ENCODE peak calls at places on chromosome 4, in ten cellular contexts. One of them, this sample, is unnamed.

GRCh38 chr4:23828779-23829178 is 61.1 kb downstream of the PPARGC1A start:
- DNase-seq in sciatic nerve: no peak
- DNase-seq in Right ventricle myocardium superior: no peak
- DNase-seq in EL: no peak
- DNase-seq in GM03348: no peak
- DNase-seq in NCI-H748 treated with DMSO at 0.1 percent for 48 hours: no peak
- DNase-seq in ELR: no peak
- DNase-seq in AG10803: no peak
- DNase-seq in endodermal cell: no peak
- DNase-seq in NCI-H446 treated with DMSO at 0.1 percent for 48 hours: no peak
- DNase-seq in this sample: no peak

GRCh38 chr4:10381146-10381545 is 76.1 kb downstream of the ZNF518B start:
- DNase-seq in sciatic nerve: no peak
- DNase-seq in Right ventricle myocardium superior: no peak
- DNase-seq in EL: no peak
- DNase-seq in GM03348: no peak
- DNase-seq in NCI-H748 treated with DMSO at 0.1 percent for 48 hours: no peak
- DNase-seq in ELR: no peak
- DNase-seq in AG10803: no peak
- DNase-seq in endodermal cell: no peak
- DNase-seq in NCI-H446 treated with DMSO at 0.1 percent for 48 hours: no peak
- DNase-seq in this sample: no peak

GRCh38 chr4:89797117-89797516 is 39.8 kb downstream of the SNCA start:
- DNase-seq in sciatic nerve: no peak
- DNase-seq in Right ventricle myocardium superior: no peak
- DNase-seq in EL: peak; percentile 6
- DNase-seq in GM03348: peak; percentile 15
- DNase-seq in NCI-H748 treated with DMSO at 0.1 percent for 48 hours: no peak
- DNase-seq in ELR: peak; percentile 31
- DNase-seq in AG10803: peak; percentile 19
- DNase-seq in endodermal cell: no peak
- DNase-seq in NCI-H446 treated with DMSO at 0.1 percent for 48 hours: peak; percentile 37
- DNase-seq in this sample: peak; percentile 72

GRCh38 chr4:140052050-140052449 is 101.9 kb downstream of the MAML3 start:
- DNase-seq in sciatic nerve: peak; percentile 67
- DNase-seq in Right ventricle myocardium superior: peak; percentile 73
- DNase-seq in EL: peak; percentile 39
- DNase-seq in GM03348: peak; percentile 64
- DNase-seq in NCI-H748 treated with DMSO at 0.1 percent for 48 hours: no peak
- DNase-seq in ELR: peak; percentile 54
- DNase-seq in AG10803: peak; percentile 53
- DNase-seq in endodermal cell: peak; percentile 75
- DNase-seq in NCI-H446 treated with DMSO at 0.1 percent for 48 hours: no peak
- DNase-seq in this sample: no peak

GRCh38 chr4:163332526-163333405 is at the start of gene NPY1R:
- DNase-seq in sciatic nerve: peak; percentile 74
- DNase-seq in Right ventricle myocardium superior: peak; percentile 65
- DNase-seq in EL: peak; percentile 74
- DNase-seq in GM03348: peak; percentile 86
- DNase-seq in NCI-H748 treated with DMSO at 0.1 percent for 48 hours: peak; percentile 38
- DNase-seq in ELR: peak; percentile 76
- DNase-seq in AG10803: peak; percentile 77
- DNase-seq in endodermal cell: peak; percentile 93
- DNase-seq in NCI-H446 treated with DMSO at 0.1 percent for 48 hours: peak; percentile 26
- DNase-seq in this sample: peak; percentile 92

GRCh38 chr4:1039493-1040343 is 28.3 kb downstream of the FGFRL1 start:
- DNase-seq in sciatic nerve: no peak
- DNase-seq in Right ventricle myocardium superior: peak; percentile 31
- DNase-seq in EL: no peak
- DNase-seq in GM03348: peak; percentile 81
- DNase-seq in NCI-H748 treated with DMSO at 0.1 percent for 48 hours: no peak
- DNase-seq in ELR: no peak
- DNase-seq in AG10803: peak; percentile 40
- DNase-seq in endodermal cell: peak; percentile 87
- DNase-seq in NCI-H446 treated with DMSO at 0.1 percent for 48 hours: no peak
- DNase-seq in this sample: peak; percentile 77

GRCh38 chr4:72394264-72394663 is 174.8 kb downstream of the ADAMTS3 start:
- DNase-seq in sciatic nerve: no peak
- DNase-seq in Right ventricle myocardium superior: no peak
- DNase-seq in EL: no peak
- DNase-seq in GM03348: no peak
- DNase-seq in NCI-H748 treated with DMSO at 0.1 percent for 48 hours: no peak
- DNase-seq in ELR: no peak
- DNase-seq in AG10803: no peak
- DNase-seq in endodermal cell: no peak
- DNase-seq in NCI-H446 treated with DMSO at 0.1 percent for 48 hours: no peak
- DNase-seq in this sample: no peak

GRCh38 chr4:79364048-79364447 is 38.2 kb upstream of the NAA11 start:
- DNase-seq in sciatic nerve: no peak
- DNase-seq in Right ventricle myocardium superior: no peak
- DNase-seq in EL: no peak
- DNase-seq in GM03348: no peak
- DNase-seq in NCI-H748 treated with DMSO at 0.1 percent for 48 hours: no peak
- DNase-seq in ELR: no peak
- DNase-seq in AG10803: no peak
- DNase-seq in endodermal cell: no peak
- DNase-seq in NCI-H446 treated with DMSO at 0.1 percent for 48 hours: no peak
- DNase-seq in this sample: no peak

GRCh38 chr4:151356510-151356909 is 31.1 kb upstream of the SH3D19 start:
- DNase-seq in sciatic nerve: no peak
- DNase-seq in Right ventricle myocardium superior: no peak
- DNase-seq in EL: peak; percentile 50
- DNase-seq in GM03348: peak; percentile 51
- DNase-seq in NCI-H748 treated with DMSO at 0.1 percent for 48 hours: no peak
- DNase-seq in ELR: peak; percentile 62
- DNase-seq in AG10803: peak; percentile 13
- DNase-seq in endodermal cell: no peak
- DNase-seq in NCI-H446 treated with DMSO at 0.1 percent for 48 hours: no peak
- DNase-seq in this sample: peak; percentile 58

GRCh38 chr4:53653484-53654053 is 62.3 kb upstream of the LNX1 start:
- DNase-seq in sciatic nerve: no peak
- DNase-seq in Right ventricle myocardium superior: no peak
- DNase-seq in EL: peak; percentile 13
- DNase-seq in GM03348: no peak
- DNase-seq in NCI-H748 treated with DMSO at 0.1 percent for 48 hours: peak; percentile 77
- DNase-seq in ELR: peak; percentile 12
- DNase-seq in AG10803: peak; percentile 52
- DNase-seq in endodermal cell: no peak
- DNase-seq in NCI-H446 treated with DMSO at 0.1 percent for 48 hours: peak; percentile 17
- DNase-seq in this sample: no peak

GRCh38 chr4:98618670-98619069 is 39.7 kb downstream of the TSPAN5 start:
- DNase-seq in sciatic nerve: no peak
- DNase-seq in Right ventricle myocardium superior: no peak
- DNase-seq in EL: no peak
- DNase-seq in GM03348: no peak
- DNase-seq in NCI-H748 treated with DMSO at 0.1 percent for 48 hours: no peak
- DNase-seq in ELR: no peak
- DNase-seq in AG10803: no peak
- DNase-seq in endodermal cell: no peak
- DNase-seq in NCI-H446 treated with DMSO at 0.1 percent for 48 hours: peak; percentile 16
- DNase-seq in this sample: no peak

GRCh38 chr4:11175374-11175773 is 253.3 kb downstream of the HS3ST1 start:
- DNase-seq in sciatic nerve: no peak
- DNase-seq in Right ventricle myocardium superior: no peak
- DNase-seq in EL: no peak
- DNase-seq in GM03348: no peak
- DNase-seq in NCI-H748 treated with DMSO at 0.1 percent for 48 hours: no peak
- DNase-seq in ELR: no peak
- DNase-seq in AG10803: no peak
- DNase-seq in endodermal cell: no peak
- DNase-seq in NCI-H446 treated with DMSO at 0.1 percent for 48 hours: no peak
- DNase-seq in this sample: no peak

GRCh38 chr4:81030617-81031388 is at the start of gene BMP3:
- DNase-seq in sciatic nerve: peak; percentile 60
- DNase-seq in Right ventricle myocardium superior: peak; percentile 40
- DNase-seq in EL: peak; percentile 7
- DNase-seq in GM03348: peak; percentile 33
- DNase-seq in NCI-H748 treated with DMSO at 0.1 percent for 48 hours: no peak
- DNase-seq in ELR: no peak
- DNase-seq in AG10803: peak; percentile 26
- DNase-seq in endodermal cell: peak; percentile 81
- DNase-seq in NCI-H446 treated with DMSO at 0.1 percent for 48 hours: no peak
- DNase-seq in this sample: peak; percentile 63